ENCODE peak calls at places on chromosomes 16 and 17, in five cellular contexts. U is HCT116, T is SK-N-SH, G is GM12878, E is K562. O is an unnamed sample.

GRCh38 chr16:87052506-87052905 is 264.7 kb downstream of the C16orf95 start:
- DNase-seq in U (no peak), G (no peak), T (no peak), E (no peak), O (no peak)

GRCh38 chr17:78717431-78717980 is 64.6 kb downstream of the CYTH1 start:
- DNase-seq in U (no peak), T (peak), E (no peak), G (no peak), O (peak)

GRCh38 chr16:68901910-68902309 is 58.6 kb downstream of the TANGO6 start:
- DNase-seq in U (no peak), E (no peak), T (no peak), G (no peak), O (no peak)

GRCh38 chr16:74999208-74999682 is 421 bp downstream of the ZNRF1 start:
- DNase-seq in T (no peak), E (peak), G (no peak), U (no peak), O (no peak)

GRCh38 chr16:15716694-15717447 is 66.8 kb downstream of the NDE1 start:
- DNase-seq in E (no peak), T (no peak), U (no peak), G (no peak), O (no peak)

GRCh38 chr17:4980644-4981216 is 6.7 kb downstream of the CAMTA2 start:
- DNase-seq in E (peak), U (no peak), T (peak), G (no peak), O (peak)

GRCh38 chr16:19506965-19507364 is 14.9 kb downstream of the GDE1 start:
- DNase-seq in E (no peak), U (no peak), T (no peak), G (no peak), O (no peak)

GRCh38 chr17:9241371-9241712 is 220.0 kb downstream of the NTN1 start:
- DNase-seq in G (no peak), T (peak), E (no peak), U (no peak), O (no peak)

GRCh38 chr17:62444063-62444462 is 20.4 kb downstream of the METTL2A start:
- DNase-seq in U (no peak), E (no peak), G (no peak), T (no peak), O (no peak)

GRCh38 chr17:4948166-4948996 is at the start of gene PFN1:
- DNase-seq in E (peak), T (peak), G (peak), U (peak), O (peak)

GRCh38 chr16:66427036-66427446 is at the start of gene BEAN1:
- DNase-seq in T (peak), G (no peak), U (no peak), E (peak), O (no peak)

GRCh38 chr16:80319181-80319580 is 221.6 kb upstream of the DYNLRB2 start:
- DNase-seq in G (no peak), E (no peak), U (no peak), T (no peak), O (no peak)

GRCh38 chr17:3025421-3026124 is 37.8 kb downstream of the OR1D5 start:
- DNase-seq in U (no peak), E (no peak), T (no peak), G (no peak), O (no peak)

GRCh38 chr17:81483862-81484194 is 28.8 kb downstream of the ACTG1 start:
- DNase-seq in E (no peak), G (no peak), T (no peak), U (no peak), O (no peak)

GRCh38 chr16:88424536-88425230 is 28.4 kb upstream of the ZFPM1 start:
- DNase-seq in E (no peak), G (no peak), U (no peak), T (no peak), O (no peak)

GRCh38 chr17:44584498-44584897 is 27.2 kb downstream of the FZD2 start:
- DNase-seq in G (no peak), T (no peak), U (no peak), E (no peak), O (no peak)

GRCh38 chr16:87047221-87048037 is 269.8 kb downstream of the C16orf95 start:
- DNase-seq in U (no peak), T (no peak), E (no peak), G (no peak), O (no peak)

GRCh38 chr17:74631468-74632195 is 8.1 kb upstream of the CD300E start:
- DNase-seq in E (no peak), U (no peak), T (peak), G (peak), O (no peak)

GRCh38 chr17:6702567-6703215 is 10.5 kb downstream of the SLC13A5 start:
- DNase-seq in T (no peak), U (no peak), E (no peak), G (no peak), O (peak)

GRCh38 chr17:82941021-82942001 is 101.5 kb upstream of the ZNF750 start:
- DNase-seq in E (no peak), G (no peak), T (no peak), U (no peak), O (no peak)

GRCh38 chr17:74478369-74479100 is 12.1 kb downstream of the CD300A start:
- DNase-seq in G (peak), T (peak), E (no peak), U (no peak), O (no peak)

GRCh38 chr17:81419333-81419885 is 24.2 kb downstream of the BAHCC1 start:
- DNase-seq in U (peak), G (no peak), E (peak), T (peak), O (no peak)

GRCh38 chr16:50547944-50548658 is at the start of gene NKD1:
- DNase-seq in E (peak), G (no peak), T (peak), U (peak), O (peak)

GRCh38 chr16:3496386-3496785 is 1.1 kb upstream of the C16orf90 start:
- DNase-seq in E (no peak), U (no peak), G (no peak), T (no peak), O (no peak)

GRCh38 chr16:49019081-49019633 is 262.5 kb downstream of the CBLN1 start:
- DNase-seq in G (no peak), E (no peak), U (no peak), T (no peak), O (no peak)

GRCh38 chr17:67999291-67999911 is 3.1 kb upstream of the C17orf58 start:
- DNase-seq in T (no peak), U (no peak), E (no peak), G (no peak), O (no peak)

GRCh38 chr16:73037845-73038570 is 9.9 kb downstream of the ZFHX3 start:
- DNase-seq in E (peak), G (no peak), U (no peak), T (peak), O (peak)

GRCh38 chr17:56009795-56010715 is 143.2 kb upstream of the ANKFN1 start:
- DNase-seq in E (no peak), G (no peak), U (no peak), T (no peak), O (no peak)

GRCh38 chr17:74916136-74916850 is 6.8 kb downstream of the USH1G start:
- DNase-seq in E (no peak), T (peak), G (no peak), U (no peak), O (no peak)

GRCh38 chr17:79991140-79991923 is 44.3 kb downstream of the TBC1D16 start:
- DNase-seq in G (no peak), E (peak), T (peak), U (peak), O (peak)

GRCh38 chr17:56897646-56898424 is 16.0 kb downstream of the TRIM25 start:
- DNase-seq in T (no peak), U (no peak), G (no peak), E (no peak), O (no peak)

GRCh38 chr17:18323007-18323406 is 7.9 kb downstream of the SMCR8 start:
- DNase-seq in U (no peak), E (no peak), T (no peak), G (no peak), O (no peak)

GRCh38 chr17:80653856-80654255 is 109.2 kb downstream of the RPTOR start:
- DNase-seq in T (no peak), E (no peak), G (no peak), U (no peak), O (no peak)

GRCh38 chr17:30095507-30096244 is 20.9 kb upstream of the NSRP1 start:
- DNase-seq in G (peak), E (peak), T (peak), U (peak), O (peak)

GRCh38 chr17:6894206-6894528 is 62.6 kb upstream of the TEKT1 start:
- DNase-seq in T (no peak), E (no peak), G (no peak), U (no peak), O (no peak)

GRCh38 chr16:30953511-30954124 is 3.9 kb upstream of the SETD1A start:
- DNase-seq in U (peak), E (peak), G (no peak), T (peak), O (peak)

GRCh38 chr17:61402978-61403845 is 3.6 kb downstream of the TBX2 start:
- DNase-seq in U (no peak), G (no peak), E (no peak), T (peak), O (no peak)
- TF ChIP-seq REST in U (no peak), G (no peak), E (no peak), T (no peak), O (no peak)

GRCh38 chr16:70402916-70403659 is 35.8 kb downstream of the ST3GAL2 start:
- DNase-seq in E (no peak), G (no peak), U (no peak), T (no peak), O (peak)
- TF ChIP-seq YY1 in E (no peak), G (no peak), U (no peak), T (no peak), O (no peak)

DNA sequence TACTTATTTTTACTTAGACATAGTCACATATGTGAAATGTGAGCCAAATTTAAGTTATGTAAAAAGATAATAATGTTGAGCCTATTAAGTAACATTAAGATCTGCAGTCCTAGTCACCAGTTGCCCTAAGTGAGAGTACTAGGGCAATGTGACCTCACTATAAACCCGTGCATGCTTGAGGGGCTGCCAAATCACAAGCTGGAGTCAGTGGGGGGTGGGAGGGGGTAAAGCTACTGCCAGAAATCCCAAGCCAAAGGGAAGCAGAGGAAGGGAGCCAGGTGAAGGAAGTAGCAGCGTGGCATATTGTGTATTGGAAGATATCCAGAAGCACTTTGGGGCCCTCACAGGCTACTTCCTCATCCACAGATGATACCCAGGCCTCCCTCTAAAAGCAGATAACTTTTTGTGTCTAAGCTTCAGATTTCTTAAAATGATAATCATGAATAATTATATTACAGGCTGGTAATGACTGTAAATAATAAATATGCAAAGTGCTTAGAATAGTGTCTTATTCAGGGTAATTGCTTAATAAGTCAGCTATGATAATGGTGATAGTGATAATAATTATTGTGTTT is 134.1 kb downstream of the CA10 start:
- DNase-seq in T (peak), U (no peak), G (no peak), E (no peak), O (no peak)
- TF ChIP-seq REST in T (no peak), U (no peak), G (no peak), E (no peak), O (no peak)

GRCh38 chr16:23917621-23918020 is 81.8 kb downstream of the PRKCB start:
- DNase-seq in T (no peak), E (no peak), U (no peak), G (peak), O (no peak)

GRCh38 chr16:23920446-23920845 is 84.7 kb downstream of the PRKCB start:
- DNase-seq in T (no peak), E (no peak), U (no peak), G (no peak), O (no peak)

GRCh38 chr16:23920899-23921298 is 85.1 kb downstream of the PRKCB start:
- DNase-seq in T (no peak), E (no peak), G (no peak), U (no peak), O (no peak)

GRCh38 chr16:23909792-23910418 is 74.1 kb downstream of the PRKCB start:
- DNase-seq in E (no peak), G (no peak), T (no peak), U (no peak), O (no peak)

DNA sequence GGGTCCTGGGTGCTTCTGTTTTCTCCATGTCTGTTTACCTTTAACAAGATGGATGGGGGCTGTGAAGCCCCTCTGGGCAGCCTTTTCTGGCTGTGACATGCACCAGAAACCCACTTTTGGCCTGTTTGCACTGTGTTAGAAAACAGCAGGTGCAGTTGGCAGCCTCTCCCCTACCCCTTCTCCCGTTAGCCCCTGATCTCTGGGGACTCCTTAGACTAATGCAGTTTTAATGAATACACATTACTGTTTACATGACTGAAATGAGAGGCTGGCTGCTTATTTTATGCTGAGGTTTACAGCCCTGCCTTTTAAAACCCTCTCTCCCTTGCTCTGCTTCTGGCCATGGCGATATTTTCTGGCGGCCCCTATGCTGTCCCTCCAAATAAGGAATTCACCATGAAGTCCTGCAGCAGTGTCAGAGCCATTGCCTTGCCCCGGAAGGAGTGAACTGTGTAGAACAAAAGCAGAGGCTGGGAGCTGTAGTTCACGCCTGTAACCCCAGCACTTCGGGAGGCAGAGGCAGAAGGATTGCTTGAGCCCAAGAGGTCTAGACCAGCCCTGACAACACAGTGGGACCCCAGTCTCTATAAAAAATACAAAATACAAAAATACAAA is 79.3 kb downstream of the PRKCB start:
- DNase-seq in U (no peak), T (no peak), G (no peak), E (no peak), O (no peak)
- TF ChIP-seq YY1 in U (no peak), T (no peak), G (no peak), E (no peak), O (no peak)

GRCh38 chr17:36939059-36939943 is 2.0 kb downstream of the LHX1 start:
- DNase-seq in T (no peak), G (no peak), U (no peak), E (no peak), O (no peak)

GRCh38 chr17:36939944-36940312 is 2.7 kb downstream of the LHX1 start:
- DNase-seq in U (no peak), E (no peak), T (no peak), G (no peak), O (no peak)

GRCh38 chr17:36942031-36942599 is 4.8 kb downstream of the LHX1 start:
- DNase-seq in T (peak), G (no peak), E (no peak), U (no peak), O (no peak)

GRCh38 chr17:36941265-36942021 is 4.2 kb downstream of the LHX1 start:
- DNase-seq in U (no peak), T (no peak), G (no peak), E (no peak), O (no peak)

DNA sequence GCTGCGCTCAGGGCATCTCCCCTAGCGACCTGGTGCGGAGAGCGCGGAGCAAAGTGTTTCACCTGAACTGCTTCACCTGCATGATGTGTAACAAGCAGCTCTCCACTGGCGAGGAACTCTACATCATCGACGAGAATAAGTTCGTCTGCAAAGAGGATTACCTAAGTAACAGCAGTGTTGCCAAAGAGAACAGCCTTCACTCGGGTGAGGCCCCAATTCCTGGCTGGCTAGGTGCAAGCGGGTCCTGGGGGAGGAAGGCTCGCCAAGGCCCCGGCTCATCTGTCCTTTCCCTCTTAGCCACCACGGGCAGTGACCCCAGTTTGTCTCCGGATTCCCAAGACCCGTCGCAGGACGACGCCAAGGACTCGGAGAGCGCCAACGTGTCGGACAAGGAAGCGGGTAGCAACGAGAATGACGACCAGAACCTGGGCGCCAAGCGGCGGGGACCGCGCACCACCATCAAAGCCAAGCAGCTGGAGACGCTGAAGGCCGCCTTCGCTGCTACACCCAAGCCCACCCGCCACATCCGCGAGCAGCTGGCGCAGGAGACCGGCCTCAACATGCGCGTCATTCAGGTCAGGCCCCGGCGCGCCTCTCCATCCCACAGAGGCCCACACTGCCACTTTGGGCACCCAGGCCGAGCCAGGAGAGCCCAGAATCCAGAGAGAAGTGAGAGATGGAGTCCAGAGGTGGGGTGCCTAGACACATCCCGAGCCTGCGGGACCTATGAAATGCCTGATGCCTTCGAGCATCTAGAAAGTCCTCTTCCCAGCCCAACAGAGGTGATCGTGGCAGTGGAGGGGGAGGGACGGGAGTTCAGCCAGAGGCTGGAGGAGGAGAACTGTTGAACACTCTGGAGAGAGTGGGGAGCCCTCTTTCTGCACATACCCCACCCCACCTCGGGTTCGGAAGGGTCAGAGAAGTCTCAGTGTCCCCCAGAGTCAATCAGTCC is 3.3 kb downstream of the LHX1 start:
- DNase-seq in U (no peak), T (no peak), G (no peak), E (no peak), O (no peak)
- TF ChIP-seq REST in U (no peak), T (no peak), G (no peak), E (no peak), O (no peak)

GRCh38 chr17:43574348-43574747 is 28.2 kb upstream of the ETV4 start:
- DNase-seq in E (no peak), U (no peak), T (no peak), G (no peak), O (no peak)
- TF ChIP-seq YY1 in E (no peak), U (no peak), T (no peak), G (no peak), O (no peak)

GRCh38 chr17:29078183-29079045 is 35.5 kb downstream of the PIPOX start:
- DNase-seq in U (peak), E (no peak), T (no peak), G (no peak), O (no peak)

GRCh38 chr17:29080323-29080722 is 37.4 kb downstream of the PIPOX start:
- DNase-seq in E (no peak), U (no peak), G (no peak), T (no peak), O (no peak)

GRCh38 chr17:29077320-29077719 is 34.4 kb downstream of the PIPOX start:
- DNase-seq in G (no peak), E (no peak), T (no peak), U (no peak), O (no peak)

GRCh38 chr17:29079887-29080286 is 36.9 kb downstream of the PIPOX start:
- DNase-seq in T (no peak), U (no peak), G (no peak), E (no peak), O (no peak)

DNA sequence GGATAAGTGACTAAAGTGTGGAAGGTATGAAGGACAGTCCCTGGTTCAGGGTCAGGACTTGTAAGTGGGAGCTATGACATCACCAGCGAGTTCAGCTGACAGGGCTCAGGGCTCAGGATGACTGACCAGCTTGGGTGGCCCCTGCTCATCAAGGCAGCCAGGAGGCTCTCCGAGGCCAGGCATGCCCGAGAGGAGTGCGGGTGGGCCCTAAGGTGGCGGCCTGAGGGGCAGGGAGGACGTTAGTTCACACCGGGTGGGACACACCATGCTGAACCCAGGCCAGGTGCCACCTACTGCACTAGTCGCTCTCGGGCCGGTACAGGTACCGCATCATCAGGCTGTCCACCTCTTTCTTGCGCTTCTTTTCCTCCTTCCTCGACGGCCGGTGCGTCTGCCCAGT is 36.5 kb downstream of the PIPOX start:
- DNase-seq in T (no peak), E (no peak), U (no peak), G (no peak), O (no peak)
- TF ChIP-seq REST in T (no peak), E (no peak), U (no peak), G (no peak), O (no peak)